ENCODE peak calls at places on chromosomes 16 and 17, in four cellular contexts. C is SW 1271, Y is dorsolateral prefrontal cortex, V is tibial nerve. Z is an unnamed sample.

GRCh38 chr16:86095131-86095752 is 196.3 kb downstream of the IRF8 start:
- DNase-seq in C (no peak), V (no peak), Y (no peak), Z (no peak)

GRCh38 chr17:31538080-31538762 is 146.7 kb downstream of the RAB11FIP4 start:
- DNase-seq in Y (no peak), C (no peak), V (no peak), Z (no peak)

GRCh38 chr17:32302860-32303649 is 37.4 kb downstream of the RHBDL3 start:
- DNase-seq in C (no peak), Y (no peak), V (no peak), Z (no peak)

GRCh38 chr17:73838815-73839214 is 194.6 kb upstream of the SDK2 start:
- DNase-seq in V (no peak), Y (no peak), C (no peak), Z (peak)

GRCh38 chr16:57084257-57084770 is 8.1 kb upstream of the CPNE2 start:
- DNase-seq in V (peak), Y (peak), C (peak), Z (peak)

GRCh38 chr16:78744796-78745464 is 645.5 kb downstream of the WWOX start:
- DNase-seq in C (no peak), V (no peak), Y (no peak), Z (no peak)

GRCh38 chr17:80695979-80696378 is 151.3 kb downstream of the RPTOR start:
- DNase-seq in V (no peak), C (no peak), Y (peak), Z (no peak)

GRCh38 chr16:61274211-61274610 is 762.0 kb downstream of the CDH8 start:
- DNase-seq in Y (no peak), C (no peak), V (no peak), Z (no peak)

GRCh38 chr16:10741844-10742243 is 1.8 kb upstream of the NUBP1 start:
- DNase-seq in Y (peak), C (no peak), V (no peak), Z (peak)

GRCh38 chr17:40558300-40558584 is 7.0 kb downstream of the CCR7 start:
- DNase-seq in V (no peak), Y (no peak), C (no peak), Z (no peak)

GRCh38 chr16:52265446-52265861 is 281.5 kb downstream of the TOX3 start:
- DNase-seq in V (no peak), Y (no peak), C (no peak), Z (no peak)

GRCh38 chr16:4682616-4683254 is 10.6 kb upstream of the NUDT16L1 start:
- DNase-seq in V (no peak), Y (peak), C (no peak), Z (no peak)

GRCh38 chr17:2749058-2749783 is at the start of gene CCDC92B:
- DNase-seq in Y (peak), V (no peak), C (no peak), Z (no peak)

GRCh38 chr17:10313037-10313672 is 59.7 kb downstream of the MYH13 start:
- DNase-seq in V (no peak), C (no peak), Y (no peak), Z (no peak)

GRCh38 chr16:55411231-55411630 is 67.8 kb upstream of the MMP2 start:
- DNase-seq in Y (no peak), C (no peak), V (no peak), Z (no peak)

GRCh38 chr16:67781548-67781921 is 24.8 kb downstream of the RANBP10 start:
- DNase-seq in V (no peak), Y (no peak), C (no peak), Z (no peak)

Z was measured in DMS 273 treated with DMSO at 0.1 percent for 48 hours.